ENCODE peak calls at places on chromosome 12, in eight cellular contexts. Z is NCI-H1930; I is DND-41; Q is cardiac muscle cell; J is activated gamma-delta T cell treated with anti-CD3 and anti-CD28 coated beads, Interleukin-2, amount 50 U/mL, for 16 hours; S is hippocampal formation; D is NCI-H1092; L is naive thymus-derived CD8-positive, alpha-beta T cell. E is an unnamed sample.

GRCh38 chr12:55063291-55063690 is 43.5 kb downstream of the NEUROD4 start:
- DNase-seq in Z (no peak), I (no peak), Q (no peak), J (no peak), S (no peak), D (no peak), L (no peak), E (no peak)

GRCh38 chr12:113833422-113833821 is 132.7 kb downstream of the RBM19 start:
- DNase-seq in Z (no peak), I (no peak), Q (no peak), J (no peak), S (no peak), D (no peak), L (no peak), E (no peak)

GRCh38 chr12:94046626-94047410 is 101.6 kb upstream of the PLXNC1 start:
- DNase-seq in Z (no peak), I (no peak), Q (peak), J (no peak), S (no peak), D (no peak), L (no peak), E (peak)

GRCh38 chr12:71867131-71867530 is 27.6 kb downstream of the TBC1D15 start:
- DNase-seq in Z (no peak), I (no peak), Q (no peak), J (no peak), S (no peak), D (no peak), L (no peak), E (no peak)

GRCh38 chr12:25286837-25287236 is 36.1 kb upstream of the KRAS start:
- DNase-seq in Z (no peak), I (no peak), Q (no peak), J (no peak), S (no peak), D (no peak), L (no peak), E (no peak)

GRCh38 chr12:31407562-31407961 is 81.6 kb upstream of the SINHCAF start:
- DNase-seq in Z (no peak), I (no peak), Q (no peak), J (no peak), S (no peak), D (no peak), L (no peak), E (no peak)

GRCh38 chr12:120460157-120460556 is 9.4 kb downstream of the SRSF9 start:
- DNase-seq in Z (no peak), I (no peak), Q (no peak), J (no peak), S (no peak), D (no peak), L (no peak), E (no peak)

GRCh38 chr12:57724936-57725740 is 13.4 kb downstream of the AGAP2 start:
- DNase-seq in Z (no peak), I (no peak), Q (no peak), J (no peak), S (no peak), D (no peak), L (no peak), E (no peak)

GRCh38 chr12:107309020-107309419 is 215.7 kb upstream of the CRY1 start:
- DNase-seq in Z (no peak), I (peak), Q (no peak), J (no peak), S (no peak), D (no peak), L (peak), E (no peak)

GRCh38 chr12:91442535-91442934 is 259.9 kb upstream of the DCN start:
- DNase-seq in Z (no peak), I (no peak), Q (no peak), J (no peak), S (no peak), D (no peak), L (no peak), E (no peak)

GRCh38 chr12:13061377-13061776 is 17.2 kb downstream of the FAM234B start:
- DNase-seq in Z (no peak), I (no peak), Q (no peak), J (no peak), S (no peak), D (no peak), L (no peak), E (no peak)

GRCh38 chr12:12661086-12661485 is 34.9 kb downstream of the GPR19 start:
- DNase-seq in Z (no peak), I (no peak), Q (no peak), J (no peak), S (no peak), D (no peak), L (no peak), E (peak)

GRCh38 chr12:93624595-93625294 is 52.3 kb downstream of the SOCS2 start:
- DNase-seq in Z (no peak), I (no peak), Q (no peak), J (no peak), S (no peak), D (no peak), L (no peak), E (peak)

GRCh38 chr12:69600804-69601203 is 9.9 kb downstream of the LRRC10 start:
- DNase-seq in Z (no peak), I (no peak), Q (no peak), J (no peak), S (no peak), D (no peak), L (no peak), E (no peak)

GRCh38 chr12:92608418-92609091 is 94.2 kb upstream of the PLEKHG7 start:
- DNase-seq in Z (no peak), I (no peak), Q (peak), J (no peak), S (no peak), D (no peak), L (no peak), E (peak)

GRCh38 chr12:62123721-62124203 is 136.4 kb upstream of the USP15 start:
- DNase-seq in Z (peak), I (peak), Q (peak), J (no peak), S (no peak), D (no peak), L (peak), E (peak)

GRCh38 chr12:66663605-66664004 is 15.3 kb downstream of the GRIP1 start:
- DNase-seq in Z (no peak), I (no peak), Q (no peak), J (no peak), S (no peak), D (no peak), L (no peak), E (no peak)

GRCh38 chr12:122085006-122085405 is 6.5 kb downstream of the MLXIP start:
- DNase-seq in Z (no peak), I (no peak), Q (no peak), J (no peak), S (no peak), D (no peak), L (no peak), E (no peak)

GRCh38 chr12:19158909-19159308 is 29.4 kb downstream of the PLEKHA5 start:
- DNase-seq in Z (no peak), I (no peak), Q (no peak), J (no peak), S (no peak), D (no peak), L (no peak), E (peak)

GRCh38 chr12:94145231-94145979 is 3.0 kb upstream of the PLXNC1 start:
- DNase-seq in Z (no peak), I (no peak), Q (peak), J (no peak), S (peak), D (no peak), L (no peak), E (peak)

GRCh38 chr12:111443086-111443485 is 37.4 kb downstream of the SH2B3 start:
- DNase-seq in Z (no peak), I (no peak), Q (no peak), J (no peak), S (no peak), D (no peak), L (no peak), E (no peak)

GRCh38 chr12:59194794-59195193 is 274.5 kb upstream of the LRIG3 start:
- DNase-seq in Z (no peak), I (no peak), Q (no peak), J (no peak), S (no peak), D (no peak), L (no peak), E (no peak)

GRCh38 chr12:26646571-26646970 is 186.4 kb downstream of the ITPR2 start:
- DNase-seq in Z (no peak), I (no peak), Q (no peak), J (no peak), S (no peak), D (no peak), L (no peak), E (no peak)

GRCh38 chr12:67358686-67359374 is 89.7 kb downstream of the CAND1 start:
- DNase-seq in Z (no peak), I (peak), Q (no peak), J (no peak), S (no peak), D (no peak), L (no peak), E (peak)

GRCh38 chr12:8508912-8509841 is 4.1 kb upstream of the CLEC4D start:
- DNase-seq in Z (no peak), I (no peak), Q (peak), J (no peak), S (no peak), D (no peak), L (no peak), E (no peak)

GRCh38 chr12:52796839-52797528 is 1.1 kb upstream of the KRT3 start:
- DNase-seq in Z (no peak), I (no peak), Q (no peak), J (no peak), S (no peak), D (no peak), L (no peak), E (no peak)

GRCh38 chr12:54383041-54383609 is 1.4 kb downstream of the ZNF385A start:
- DNase-seq in Z (no peak), I (no peak), Q (no peak), J (no peak), S (no peak), D (no peak), L (no peak), E (peak)

GRCh38 chr12:71662861-71663560 is 637 bp downstream of the ZFC3H1 start:
- DNase-seq in Z (no peak), I (peak), Q (peak), J (peak), S (peak), D (no peak), L (peak), E (peak)